ENCODE peak calls at places on chromosome 14, in five cellular contexts. G, V, L, C and F are unnamed samples.

GRCh38 chr14:66228267-66228970 is 257.8 kb upstream of the CCDC196 start:
- DNase-seq in G (no peak), V (no peak), L (no peak), C (no peak), F (no peak)

GRCh38 chr14:104462651-104463630 is 116.6 kb upstream of the C14orf180 start:
- DNase-seq in G (no peak), V (no peak), L (no peak), C (no peak), F (no peak)

GRCh38 chr14:23093993-23094665 is 807 bp downstream of the ACIN1 start:
- DNase-seq in G (no peak), V (no peak), L (peak; percentile 75), C (no peak), F (peak; percentile 96)

GRCh38 chr14:38583471-38583870 is 327.6 kb upstream of the CLEC14A start:
- DNase-seq in G (no peak), V (no peak), L (no peak), C (no peak), F (no peak)

GRCh38 chr14:36935976-36936678 is 236.3 kb downstream of the SLC25A21 start:
- DNase-seq in G (no peak), V (no peak), L (no peak), C (no peak), F (no peak)

GRCh38 chr14:23727566-23728335 is 91.6 kb downstream of the DHRS2 start:
- DNase-seq in G (peak; percentile 37), V (peak; percentile 90), L (no peak), C (no peak), F (peak; percentile 80)

GRCh38 chr14:104597576-104597975 is 7.0 kb downstream of the TMEM179 start:
- DNase-seq in G (no peak), V (no peak), L (no peak), C (no peak), F (no peak)

GRCh38 chr14:38186217-38186616 is 21.5 kb upstream of the SSTR1 start:
- DNase-seq in G (no peak), V (no peak), L (no peak), C (no peak), F (no peak)

GRCh38 chr14:88044782-88045446 is 40.0 kb downstream of the GPR65 start:
- DNase-seq in G (no peak), V (peak; percentile 48), L (no peak), C (no peak), F (no peak)

GRCh38 chr14:103450423-103450822 is 65.2 kb downstream of the MARK3 start:
- DNase-seq in G (no peak), V (no peak), L (no peak), C (no peak), F (no peak)

GRCh38 chr14:29738056-29738455 is 189.6 kb downstream of the PRKD1 start:
- DNase-seq in G (no peak), V (no peak), L (no peak), C (no peak), F (no peak)

GRCh38 chr14:54252072-54252730 is 144.6 kb upstream of the CDKN3 start:
- DNase-seq in G (no peak), V (peak; percentile 63), L (no peak), C (no peak), F (no peak)

GRCh38 chr14:63478437-63478852 is 64.7 kb downstream of the PPP2R5E start:
- DNase-seq in G (no peak), V (no peak), L (no peak), C (peak; percentile 65), F (no peak)

GRCh38 chr14:49405291-49405690 is 180.9 kb downstream of the RPS29 start:
- DNase-seq in G (no peak), V (no peak), L (no peak), C (no peak), F (no peak)

GRCh38 chr14:54116972-54117371 is 160.3 kb upstream of the BMP4 start:
- DNase-seq in G (no peak), V (peak; percentile 66), L (no peak), C (no peak), F (no peak)

GRCh38 chr14:22221508-22221907 is 367.5 kb downstream of the DAD1 start:
- DNase-seq in G (peak; percentile 7), V (peak; percentile 39), L (no peak), C (no peak), F (peak; percentile 61)

GRCh38 chr14:46651526-46652144 is at the start of gene RPL10L:
- DNase-seq in G (peak; percentile 10), V (no peak), L (peak; percentile 27), C (no peak), F (peak; percentile 77)

GRCh38 chr14:54123836-54124235 is 167.2 kb upstream of the BMP4 start:
- DNase-seq in G (no peak), V (no peak), L (no peak), C (no peak), F (no peak)

GRCh38 chr14:35215110-35215872 is 76.9 kb upstream of the PSMA6 start:
- DNase-seq in G (no peak), V (peak; percentile 57), L (no peak), C (no peak), F (peak; percentile 63)

GRCh38 chr14:75437201-75438143 is 9.7 kb downstream of the JDP2 start:
- DNase-seq in G (no peak), V (no peak), L (no peak), C (no peak), F (no peak)

GRCh38 chr14:78519863-78520262 is 349.7 kb downstream of the NRXN3 start:
- DNase-seq in G (peak; percentile 18), V (peak; percentile 4), L (peak; percentile 31), C (no peak), F (peak; percentile 73)

DNA sequence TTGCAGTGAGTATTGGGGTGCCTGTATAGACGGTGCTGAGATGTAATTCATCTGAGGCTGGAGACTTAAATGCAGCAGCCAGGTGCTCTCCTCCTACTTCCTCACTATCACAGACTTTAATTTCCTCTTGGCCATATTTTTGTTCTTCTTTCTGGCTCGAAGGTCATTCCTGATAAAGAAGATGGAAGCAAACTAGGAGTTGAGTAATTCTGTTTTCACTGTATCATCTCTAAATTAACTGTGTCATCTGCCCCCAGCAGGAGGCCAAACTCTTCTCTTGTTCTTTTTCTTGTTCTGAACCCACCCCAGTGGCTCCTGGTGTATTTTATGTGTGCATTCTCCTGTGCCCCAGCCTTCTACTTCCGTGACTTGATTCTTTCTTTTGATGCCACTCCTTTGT is 141.7 kb upstream of the ARHGAP5 start:
- DNase-seq in G (no peak), V (peak; percentile 79), L (no peak), C (no peak), F (no peak)
- TF ChIP-seq CREB1 in G (no peak), V (no peak), L (no peak), C (no peak), F (no peak)

DNA sequence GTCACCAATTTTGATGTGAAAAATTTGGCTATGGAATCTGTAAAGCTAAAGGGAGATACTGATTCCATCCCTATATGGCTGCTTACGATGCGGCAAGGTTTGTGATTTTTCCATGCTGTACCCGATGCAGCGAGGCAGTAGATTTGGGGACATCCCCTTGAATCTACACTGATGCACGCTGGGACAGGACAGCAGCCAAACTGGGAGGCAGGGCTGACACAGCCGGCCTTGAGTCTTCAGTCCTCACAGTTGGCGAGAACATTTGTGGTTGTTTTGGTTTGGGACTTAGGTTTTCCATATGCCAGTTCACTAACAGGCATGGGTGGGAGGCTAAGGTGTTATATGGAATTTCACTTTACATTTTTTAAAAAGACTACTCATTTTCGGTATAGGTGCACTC is 3.8 kb downstream of the GALNT16 start:
- DNase-seq in G (no peak), V (no peak), L (no peak), C (no peak), F (no peak)
- H4K20me1 ChIP-seq in G (no peaks in the 10 kb centered on the region), V (no peaks in the 10 kb centered on the region), L (no peaks in the 10 kb centered on the region), C (no peaks in the 10 kb centered on the region), F (no peaks in the 10 kb centered on the region)

DNA sequence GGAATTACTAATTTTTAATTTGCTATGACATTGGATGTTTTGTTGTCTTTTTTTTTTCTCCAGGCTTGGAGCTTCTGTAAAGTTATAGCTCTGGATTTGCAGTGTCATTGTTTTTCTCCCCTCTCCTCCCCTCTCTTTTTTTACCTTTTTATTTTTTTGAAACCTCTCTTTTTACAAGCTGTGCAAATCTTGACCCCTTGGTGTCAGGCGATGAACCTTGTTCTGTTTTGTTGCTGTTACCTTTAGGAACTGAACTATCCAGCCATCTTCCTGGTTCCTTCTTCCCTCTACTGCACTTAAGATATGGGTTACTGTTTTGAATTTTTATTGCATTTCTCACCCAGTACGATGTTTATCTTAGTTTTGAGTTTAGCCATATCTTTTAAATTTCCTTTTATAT is 13.7 kb downstream of the KTN1 start:
- DNase-seq in G (peak; percentile 13), V (peak; percentile 27), L (no peak), C (no peak), F (no peak)
- H3K4me2 ChIP-seq in G (peak overlapping the region; percentile 55), V (peak overlapping the region; percentile 52), L (no peak overlapping the region), C (no peak overlapping the region), F (peak overlapping the region; percentile 7)

GRCh38 chr14:93926209-93926872 is 803 bp upstream of the FAM181A start:
- DNase-seq in G (no peak), V (peak; percentile 28), L (no peak), C (no peak), F (no peak)
- TF ChIP-seq CREB1 in G (no peak), V (no peak), L (no peak), C (no peak), F (no peak)